ENCODE peak calls at places on chromosomes 6 and 20, in six cellular contexts. W, C, A, L, J and N are unnamed samples.
A peak's percentile ranks its signal among the peaks of the same experiment; 100 is the strongest.

GRCh38 chr6:170462366-170463020 is 90.6 kb downstream of the PSMB1 start:
- DNase-seq in W (no peak), C (no peak), J (no peak), L (no peak), A (no peak), N (no peak)

GRCh38 chr20:17536944-17537444 is 5.8 kb upstream of the BFSP1 start:
- DNase-seq in J (peak; percentile 82), L (peak; percentile 82), C (peak; percentile 52), A (peak; percentile 75), W (peak; percentile 55), N (peak; percentile 63)

GRCh38 chr6:87094576-87094975 is 330 bp downstream of the CGA start:
- DNase-seq in C (no peak), W (peak; percentile 57), L (no peak), J (no peak), A (no peak), N (no peak)

GRCh38 chr6:27479319-27480182 is 6.6 kb upstream of the ZNF184 start:
- DNase-seq in C (peak; percentile 66), A (peak; percentile 97), L (peak; percentile 95), W (peak; percentile 92), J (peak; percentile 90), N (peak; percentile 73)

GRCh38 chr6:42984924-42985475 is 630 bp downstream of the PPP2R5D start:
- DNase-seq in A (no peak), C (no peak), W (no peak), J (peak; percentile 33), L (no peak), N (no peak)

GRCh38 chr20:58375796-58376195 is 13.2 kb upstream of the VAPB start:
- DNase-seq in J (no peak), C (no peak), A (no peak), L (no peak), W (no peak), N (no peak)

GRCh38 chr6:71724456-71725180 is 161.7 kb upstream of the RIMS1 start:
- DNase-seq in W (peak; percentile 25), C (no peak), J (no peak), A (no peak), L (no peak), N (no peak)

GRCh38 chr20:61770203-61770602 is 295.5 kb downstream of the TAF4 start:
- DNase-seq in A (no peak), C (no peak), W (no peak), J (no peak), L (no peak), N (no peak)

GRCh38 chr20:35273449-35274171 is 4.3 kb downstream of the MMP24OS start:
- DNase-seq in A (no peak), W (no peak), L (no peak), J (no peak), C (no peak), N (peak; percentile 63)

GRCh38 chr20:41091926-41092325 is 45.4 kb upstream of the PLCG1 start:
- DNase-seq in W (no peak), J (no peak), L (no peak), A (no peak), C (no peak), N (no peak)

DNA sequence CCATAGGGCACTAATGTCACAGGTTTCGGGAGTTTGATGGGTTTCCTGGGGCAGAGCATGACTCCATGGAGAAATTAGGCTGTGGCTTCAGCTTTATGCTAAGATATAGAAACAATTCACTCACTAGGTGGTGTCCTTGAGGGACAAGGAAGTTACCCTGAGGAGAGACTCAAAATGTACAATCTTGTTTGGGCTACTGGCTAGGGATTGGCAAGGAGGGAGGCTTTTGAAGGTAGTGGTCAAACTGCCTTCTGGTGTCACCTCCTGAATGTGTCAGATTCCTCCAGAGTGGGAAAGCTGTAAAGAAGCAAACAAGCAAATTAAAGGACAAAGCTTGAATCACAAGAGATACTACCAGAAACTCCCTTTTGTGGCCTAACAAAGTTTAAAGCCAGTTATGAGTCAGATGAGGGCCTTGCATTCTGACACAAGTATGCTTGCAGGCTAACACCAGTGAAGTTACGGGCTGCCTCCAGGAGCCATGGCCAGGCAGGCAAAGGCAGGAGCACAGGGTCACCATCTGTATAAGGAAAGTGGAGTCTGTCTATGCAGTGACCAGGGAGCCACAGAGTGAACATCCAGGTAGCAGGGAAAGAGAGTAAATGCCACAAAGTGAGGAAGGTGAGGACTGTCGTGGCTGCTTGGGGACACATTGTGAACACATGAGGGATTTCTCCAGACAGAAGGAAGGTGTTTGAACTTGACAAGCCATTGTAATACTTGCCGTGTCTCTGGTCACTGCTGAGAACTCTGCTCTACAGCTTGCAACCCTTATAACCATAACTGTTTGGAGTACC is 107.7 kb upstream of the DTNBP1 start:
- DNase-seq in J (no peak), W (peak; percentile 4), A (peak; percentile 8), L (no peak), C (no peak), N (no peak)
- TF ChIP-seq CTCF in J (no peak), W (no peak), A (no peak), L (no peak), C (no peak), N (no peak)

GRCh38 chr20:46715292-46715756 is 5.9 kb downstream of the SLC2A10 start:
- DNase-seq in L (no peak), A (peak; percentile 65), W (peak; percentile 57), C (peak; percentile 58), J (peak; percentile 77), N (peak; percentile 57)
- TF ChIP-seq CTCF in L (no peak), A (peak; percentile 47), W (no peak), C (peak; percentile 58), J (no peak), N (no peak)

GRCh38 chr6:90178294-90178678 is 118.4 kb downstream of the BACH2 start:
- DNase-seq in L (no peak), A (no peak), C (no peak), W (no peak), J (no peak), N (no peak)

GRCh38 chr6:90177544-90178293 is 118.9 kb downstream of the BACH2 start:
- DNase-seq in A (no peak), W (no peak), C (no peak), L (no peak), J (no peak), N (no peak)

GRCh38 chr6:90180526-90180925 is 116.1 kb downstream of the BACH2 start:
- DNase-seq in L (no peak), J (no peak), A (no peak), C (no peak), W (no peak), N (no peak)

GRCh38 chr6:90175627-90176538 is 120.8 kb downstream of the BACH2 start:
- DNase-seq in J (no peak), C (no peak), A (no peak), W (no peak), L (no peak), N (no peak)

DNA sequence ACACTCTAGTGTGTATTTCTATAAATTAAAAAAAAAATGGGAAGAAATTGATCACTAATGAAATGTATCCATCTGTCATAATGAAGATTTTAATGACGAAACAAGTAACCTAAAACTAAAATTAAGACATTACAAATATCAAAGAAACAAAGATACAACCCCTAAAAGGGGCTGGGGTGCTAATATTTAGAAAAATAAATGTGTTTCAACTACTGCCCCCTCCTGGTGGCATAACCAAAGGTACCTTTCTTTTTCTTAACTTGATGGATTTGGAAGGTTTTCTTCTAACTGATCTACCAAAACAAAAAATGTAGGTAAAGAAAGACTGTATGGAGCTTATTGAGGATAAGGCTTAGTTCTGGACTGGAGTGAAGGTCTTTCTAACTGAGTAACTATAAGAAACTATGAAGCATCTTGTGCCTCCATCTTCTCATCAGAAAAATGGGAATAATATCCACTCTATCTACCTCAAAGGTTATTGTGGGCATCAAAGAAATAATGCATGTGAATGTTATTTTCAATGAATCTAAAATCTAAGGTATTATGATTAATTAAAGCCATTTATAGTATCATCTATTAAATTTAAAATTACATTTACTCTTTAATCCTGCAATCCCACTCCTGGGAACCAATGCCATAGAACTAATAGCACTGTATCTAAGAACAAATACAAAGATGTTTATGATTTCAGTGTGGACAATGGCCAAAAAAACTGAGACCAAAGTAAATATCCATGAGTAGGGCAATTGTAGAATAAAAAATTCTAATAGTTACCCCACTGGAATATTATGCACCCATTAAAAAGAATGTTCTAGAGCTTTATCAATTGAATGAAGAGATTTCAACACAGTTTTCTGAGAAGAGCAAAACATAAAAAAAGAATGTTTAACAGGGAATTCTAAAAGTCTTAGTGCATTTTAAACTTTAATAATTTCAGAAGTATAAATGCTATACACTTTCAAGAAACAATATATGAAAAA is 117.2 kb downstream of the BACH2 start:
- DNase-seq in A (no peak), C (no peak), W (no peak), J (no peak), L (no peak), N (no peak)
- TF ChIP-seq CTCF in A (peak; percentile 82), C (no peak), W (peak; percentile 45), J (no peak), L (peak; percentile 43), N (peak; percentile 35)

GRCh38 chr20:55592866-55593265 is 412.5 kb downstream of the CBLN4 start:
- DNase-seq in C (no peak), A (no peak), J (no peak), W (no peak), L (no peak), N (no peak)

DNA sequence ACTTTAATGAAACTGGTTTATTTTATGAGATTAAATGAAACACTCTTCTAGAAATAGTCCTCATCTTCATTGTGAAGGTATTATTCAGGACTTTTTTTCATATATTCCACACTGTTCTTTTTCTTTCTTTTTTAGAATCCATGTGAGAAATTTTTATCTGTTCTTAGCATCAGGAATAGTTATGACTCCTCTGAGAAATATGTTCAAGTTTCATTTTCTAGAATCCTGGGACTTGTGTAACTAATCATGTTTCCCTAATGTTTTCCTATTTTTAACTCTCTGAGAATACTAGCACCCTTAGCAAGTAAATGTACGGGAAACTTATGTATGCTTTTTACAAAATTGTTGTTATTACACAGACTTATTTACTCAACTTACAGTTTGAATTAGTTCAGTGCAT is 407.8 kb downstream of the CBLN4 start:
- DNase-seq in C (no peak), J (no peak), W (no peak), A (no peak), L (no peak), N (no peak)
- TF ChIP-seq CTCF in C (no peak), J (no peak), W (no peak), A (no peak), L (no peak), N (no peak)

GRCh38 chr6:129364767-129365166 is 345.2 kb downstream of the ARHGAP18 start:
- DNase-seq in L (no peak), J (no peak), C (no peak), W (no peak), A (no peak), N (no peak)
- TF ChIP-seq CTCF in L (no peak), J (no peak), C (no peak), W (no peak), A (no peak), N (no peak)

GRCh38 chr6:104003803-104004516 is 855.8 kb downstream of the HACE1 start:
- DNase-seq in L (no peak), J (no peak), W (no peak), A (no peak), C (no peak), N (no peak)
- TF ChIP-seq CTCF in L (no peak), J (no peak), W (peak; percentile 3), A (no peak), C (no peak), N (no peak)